ENCODE peak calls at places on chromosomes 12 and 14, in nine cellular contexts. One of them, this sample, is unnamed.

GRCh38 chr12:27733052-27733656 is 22.5 kb downstream of the MRPS35 start:
- DNase-seq in transverse colon: peak; percentile 35
- DNase-seq in HCT116: no peak
- DNase-seq in IMR-90: peak; percentile 52
- DNase-seq in A549: peak; percentile 39
- DNase-seq in body of pancreas: peak; percentile 45
- DNase-seq in heart left ventricle: no peak
- DNase-seq in H1: no peak
- DNase-seq in Peyer's patch: no peak
- DNase-seq in this sample: no peak

GRCh38 chr14:99415496-99416281 is 65.0 kb downstream of the SETD3 start:
- DNase-seq in transverse colon: peak; percentile 48
- DNase-seq in HCT116: peak; percentile 69
- DNase-seq in IMR-90: peak; percentile 82
- DNase-seq in A549: peak; percentile 73
- DNase-seq in body of pancreas: peak; percentile 61
- DNase-seq in heart left ventricle: peak; percentile 48
- DNase-seq in H1: no peak
- DNase-seq in Peyer's patch: peak; percentile 32
- DNase-seq in this sample: peak; percentile 34

GRCh38 chr12:90048918-90049317 is 340.3 kb upstream of the ATP2B1 start:
- DNase-seq in transverse colon: no peak
- DNase-seq in HCT116: no peak
- DNase-seq in IMR-90: no peak
- DNase-seq in A549: no peak
- DNase-seq in body of pancreas: no peak
- DNase-seq in heart left ventricle: no peak
- DNase-seq in H1: no peak
- DNase-seq in Peyer's patch: no peak
- DNase-seq in this sample: no peak

GRCh38 chr14:21768116-21768874 is 94.7 kb upstream of the OR4E1 start:
- DNase-seq in transverse colon: no peak
- DNase-seq in HCT116: peak; percentile 32
- DNase-seq in IMR-90: peak; percentile 1
- DNase-seq in A549: peak; percentile 7
- DNase-seq in body of pancreas: no peak
- DNase-seq in heart left ventricle: no peak
- DNase-seq in H1: no peak
- DNase-seq in Peyer's patch: no peak
- DNase-seq in this sample: no peak

GRCh38 chr12:68529466-68529865 is 81.2 kb upstream of the RAP1B start:
- DNase-seq in transverse colon: no peak
- DNase-seq in HCT116: no peak
- DNase-seq in IMR-90: no peak
- DNase-seq in A549: no peak
- DNase-seq in body of pancreas: no peak
- DNase-seq in heart left ventricle: no peak
- DNase-seq in H1: no peak
- DNase-seq in Peyer's patch: no peak
- DNase-seq in this sample: no peak

GRCh38 chr12:128644664-128645296 is 179.0 kb downstream of the SLC15A4 start:
- DNase-seq in transverse colon: peak; percentile 83
- DNase-seq in HCT116: no peak
- DNase-seq in IMR-90: no peak
- DNase-seq in A549: peak; percentile 19
- DNase-seq in body of pancreas: peak; percentile 54
- DNase-seq in heart left ventricle: no peak
- DNase-seq in H1: peak; percentile 93
- DNase-seq in Peyer's patch: peak; percentile 32
- DNase-seq in this sample: no peak

GRCh38 chr12:65643595-65644386 is 180.5 kb upstream of the HMGA2 start:
- DNase-seq in transverse colon: no peak
- DNase-seq in HCT116: no peak
- DNase-seq in IMR-90: peak; percentile 50
- DNase-seq in A549: no peak
- DNase-seq in body of pancreas: no peak
- DNase-seq in heart left ventricle: no peak
- DNase-seq in H1: no peak
- DNase-seq in Peyer's patch: no peak
- DNase-seq in this sample: no peak

GRCh38 chr12:3295648-3296408 is 195.2 kb upstream of the PRMT8 start:
- DNase-seq in transverse colon: no peak
- DNase-seq in HCT116: no peak
- DNase-seq in IMR-90: peak; percentile 30
- DNase-seq in A549: no peak
- DNase-seq in body of pancreas: peak; percentile 62
- DNase-seq in heart left ventricle: peak; percentile 66
- DNase-seq in H1: no peak
- DNase-seq in Peyer's patch: no peak
- DNase-seq in this sample: no peak

GRCh38 chr14:74275265-74275841 is 27.4 kb downstream of the ABCD4 start:
- DNase-seq in transverse colon: no peak
- DNase-seq in HCT116: peak; percentile 40
- DNase-seq in IMR-90: peak; percentile 74
- DNase-seq in A549: no peak
- DNase-seq in body of pancreas: no peak
- DNase-seq in heart left ventricle: no peak
- DNase-seq in H1: no peak
- DNase-seq in Peyer's patch: no peak
- DNase-seq in this sample: no peak

GRCh38 chr14:93369393-93370266 is 22.6 kb downstream of the COX8C start:
- DNase-seq in transverse colon: no peak
- DNase-seq in HCT116: no peak
- DNase-seq in IMR-90: no peak
- DNase-seq in A549: no peak
- DNase-seq in body of pancreas: no peak
- DNase-seq in heart left ventricle: no peak
- DNase-seq in H1: no peak
- DNase-seq in Peyer's patch: peak; percentile 49
- DNase-seq in this sample: no peak

GRCh38 chr14:76778546-76779215 is 17.4 kb downstream of the VASH1 start:
- DNase-seq in transverse colon: no peak
- DNase-seq in HCT116: no peak
- DNase-seq in IMR-90: no peak
- DNase-seq in A549: no peak
- DNase-seq in body of pancreas: no peak
- DNase-seq in heart left ventricle: no peak
- DNase-seq in H1: no peak
- DNase-seq in Peyer's patch: peak; percentile 14
- DNase-seq in this sample: peak; percentile 80

GRCh38 chr12:48220701-48221100 is 17.6 kb upstream of the OR10AD1 start:
- DNase-seq in transverse colon: no peak
- DNase-seq in HCT116: no peak
- DNase-seq in IMR-90: no peak
- DNase-seq in A549: no peak
- DNase-seq in body of pancreas: no peak
- DNase-seq in heart left ventricle: no peak
- DNase-seq in H1: no peak
- DNase-seq in Peyer's patch: no peak
- DNase-seq in this sample: no peak

GRCh38 chr12:113048716-113049127 is 7.8 kb upstream of the DTX1 start:
- DNase-seq in transverse colon: peak; percentile 59
- DNase-seq in HCT116: peak; percentile 45
- DNase-seq in IMR-90: peak; percentile 51
- DNase-seq in A549: peak; percentile 89
- DNase-seq in body of pancreas: peak; percentile 67
- DNase-seq in heart left ventricle: peak; percentile 52
- DNase-seq in H1: no peak
- DNase-seq in Peyer's patch: peak; percentile 76
- DNase-seq in this sample: no peak

GRCh38 chr14:33786091-33786825 is 164.6 kb downstream of the EGLN3 start:
- DNase-seq in transverse colon: no peak
- DNase-seq in HCT116: no peak
- DNase-seq in IMR-90: no peak
- DNase-seq in A549: no peak
- DNase-seq in body of pancreas: no peak
- DNase-seq in heart left ventricle: no peak
- DNase-seq in H1: no peak
- DNase-seq in Peyer's patch: no peak
- DNase-seq in this sample: no peak

DNA sequence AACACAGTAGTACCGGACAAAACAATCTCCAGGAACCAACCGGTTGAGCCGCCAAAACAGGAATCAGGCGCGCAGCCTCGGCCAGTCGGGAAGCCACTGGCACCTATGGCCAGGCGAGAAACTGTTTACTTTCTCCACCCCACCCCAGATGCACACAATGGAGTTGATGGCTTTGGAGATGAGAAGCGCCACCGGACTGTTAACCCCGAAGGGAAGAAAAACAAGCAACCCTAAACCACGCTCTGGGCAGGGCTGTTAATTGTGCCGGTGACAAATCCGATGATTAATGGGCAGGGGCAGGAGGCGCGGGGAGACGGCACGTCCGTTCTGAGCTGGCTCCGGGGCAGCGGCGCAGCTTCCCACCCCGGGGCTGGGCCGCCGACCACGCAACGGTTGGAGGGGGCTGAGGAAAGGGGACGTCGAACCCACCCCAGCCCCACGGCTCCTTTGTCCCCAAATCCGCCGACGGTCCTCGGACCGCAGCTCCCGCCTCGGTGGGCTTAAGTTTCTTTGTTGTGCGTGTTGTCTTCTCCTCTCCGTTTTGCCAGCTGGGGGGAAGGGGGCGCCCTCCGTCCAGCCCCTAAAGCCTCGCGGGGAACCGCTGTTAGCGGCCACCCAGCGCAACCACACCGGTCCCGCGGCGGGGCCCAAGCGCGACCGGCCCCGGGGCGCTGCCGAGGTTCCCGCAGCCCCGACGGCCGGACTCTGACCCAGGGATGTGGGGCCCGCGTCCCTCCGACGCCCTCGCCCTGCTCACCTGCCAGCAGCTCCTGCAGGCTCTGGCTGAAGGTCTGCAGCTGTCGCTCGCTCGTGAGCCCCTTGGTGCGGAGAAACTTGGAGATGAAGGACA is 790 bp downstream of the BTG1 start:
- DNase-seq in transverse colon: peak; percentile 71
- DNase-seq in HCT116: no peak
- DNase-seq in IMR-90: peak; percentile 52
- DNase-seq in A549: no peak
- DNase-seq in body of pancreas: peak; percentile 60
- DNase-seq in heart left ventricle: peak; percentile 51
- DNase-seq in H1: peak; percentile 56
- DNase-seq in Peyer's patch: no peak
- DNase-seq in this sample: peak; percentile 49
- TF ChIP-seq POLR2A in transverse colon: peak; percentile 42
- TF ChIP-seq POLR2A in HCT116: no peak
- TF ChIP-seq POLR2A in IMR-90: no peak
- TF ChIP-seq POLR2A in A549: peak; percentile 9
- TF ChIP-seq POLR2A in body of pancreas: peak; percentile 56
- TF ChIP-seq POLR2A in heart left ventricle: no peak
- TF ChIP-seq POLR2A in H1: no peak
- TF ChIP-seq POLR2A in Peyer's patch: peak; percentile 34
- TF ChIP-seq POLR2A in this sample: no peak

GRCh38 chr14:84090837-84091236 is 1439.1 kb upstream of the FLRT2 start:
- DNase-seq in transverse colon: no peak
- DNase-seq in HCT116: no peak
- DNase-seq in IMR-90: no peak
- DNase-seq in A549: no peak
- DNase-seq in body of pancreas: no peak
- DNase-seq in heart left ventricle: no peak
- DNase-seq in H1: no peak
- DNase-seq in Peyer's patch: no peak
- DNase-seq in this sample: no peak

GRCh38 chr14:84084056-84084590 is 1445.8 kb upstream of the FLRT2 start:
- DNase-seq in transverse colon: no peak
- DNase-seq in HCT116: no peak
- DNase-seq in IMR-90: no peak
- DNase-seq in A549: no peak
- DNase-seq in body of pancreas: no peak
- DNase-seq in heart left ventricle: no peak
- DNase-seq in H1: no peak
- DNase-seq in Peyer's patch: no peak
- DNase-seq in this sample: no peak

GRCh38 chr14:84087986-84088531 is 1441.9 kb upstream of the FLRT2 start:
- DNase-seq in transverse colon: no peak
- DNase-seq in HCT116: no peak
- DNase-seq in IMR-90: peak; percentile 77
- DNase-seq in A549: no peak
- DNase-seq in body of pancreas: no peak
- DNase-seq in heart left ventricle: no peak
- DNase-seq in H1: no peak
- DNase-seq in Peyer's patch: no peak
- DNase-seq in this sample: no peak

GRCh38 chr14:84085493-84085892 is 1444.5 kb upstream of the FLRT2 start:
- DNase-seq in transverse colon: no peak
- DNase-seq in HCT116: no peak
- DNase-seq in IMR-90: no peak
- DNase-seq in A549: no peak
- DNase-seq in body of pancreas: no peak
- DNase-seq in heart left ventricle: no peak
- DNase-seq in H1: no peak
- DNase-seq in Peyer's patch: no peak
- DNase-seq in this sample: no peak

GRCh38 chr14:84086714-84087113 is 1443.2 kb upstream of the FLRT2 start:
- DNase-seq in transverse colon: no peak
- DNase-seq in HCT116: no peak
- DNase-seq in IMR-90: no peak
- DNase-seq in A549: no peak
- DNase-seq in body of pancreas: no peak
- DNase-seq in heart left ventricle: no peak
- DNase-seq in H1: no peak
- DNase-seq in Peyer's patch: no peak
- DNase-seq in this sample: no peak
- TF ChIP-seq CTCF in transverse colon: no peak
- TF ChIP-seq CTCF in HCT116: no peak
- TF ChIP-seq CTCF in IMR-90: no peak
- TF ChIP-seq CTCF in A549: no peak
- TF ChIP-seq CTCF in body of pancreas: no peak
- TF ChIP-seq CTCF in heart left ventricle: no peak
- TF ChIP-seq CTCF in H1: no peak
- TF ChIP-seq CTCF in Peyer's patch: no peak
- TF ChIP-seq CTCF in this sample: no peak

DNA sequence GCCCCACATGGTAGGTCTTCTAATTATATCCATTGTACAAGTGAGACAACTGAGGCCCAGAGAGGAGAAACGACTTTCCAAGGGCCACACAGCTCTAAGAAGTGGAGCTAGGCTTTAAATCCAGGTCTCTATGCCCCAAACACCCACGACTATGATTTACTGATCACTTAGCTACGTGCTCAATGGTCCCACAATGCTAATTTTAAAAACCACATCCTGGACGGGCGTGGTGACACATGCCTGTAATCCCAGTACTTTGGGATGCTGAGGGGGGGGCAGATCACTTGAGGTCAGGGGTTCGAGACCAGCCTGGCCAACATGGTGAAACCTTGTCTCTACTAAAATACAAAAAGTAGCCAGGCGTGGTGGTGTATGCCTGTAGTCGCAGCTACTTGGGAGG is 8.4 kb upstream of the MLEC start:
- DNase-seq in transverse colon: no peak
- DNase-seq in HCT116: no peak
- DNase-seq in IMR-90: no peak
- DNase-seq in A549: no peak
- DNase-seq in body of pancreas: no peak
- DNase-seq in heart left ventricle: no peak
- DNase-seq in H1: no peak
- DNase-seq in Peyer's patch: no peak
- DNase-seq in this sample: no peak
- H3K4me3 ChIP-seq in transverse colon: no peak overlapping the region
- H3K4me3 ChIP-seq in HCT116: no peak overlapping the region
- H3K4me3 ChIP-seq in IMR-90: no peak overlapping the region
- H3K4me3 ChIP-seq in A549: no peak overlapping the region
- H3K4me3 ChIP-seq in body of pancreas: no peak overlapping the region
- H3K4me3 ChIP-seq in heart left ventricle: no peak overlapping the region
- H3K4me3 ChIP-seq in H1: no peak overlapping the region
- H3K4me3 ChIP-seq in Peyer's patch: no peak overlapping the region
- H3K4me3 ChIP-seq in this sample: no peak overlapping the region

GRCh38 chr14:102139248-102140026 is at the start of gene WDR20:
- DNase-seq in transverse colon: peak; percentile 99
- DNase-seq in HCT116: peak; percentile 94
- DNase-seq in IMR-90: peak; percentile 92
- DNase-seq in A549: peak; percentile 96
- DNase-seq in body of pancreas: peak; percentile 99
- DNase-seq in heart left ventricle: peak; percentile 98
- DNase-seq in H1: peak; percentile 100
- DNase-seq in Peyer's patch: peak; percentile 98
- DNase-seq in this sample: peak; percentile 97
- TF ChIP-seq POLR2A in transverse colon: peak; percentile 66
- TF ChIP-seq POLR2A in HCT116: peak; percentile 64
- TF ChIP-seq POLR2A in IMR-90: peak; percentile 83
- TF ChIP-seq POLR2A in A549: peak; percentile 76
- TF ChIP-seq POLR2A in body of pancreas: peak; percentile 76
- TF ChIP-seq POLR2A in heart left ventricle: no peak
- TF ChIP-seq POLR2A in H1: peak; percentile 88
- TF ChIP-seq POLR2A in Peyer's patch: no peak
- TF ChIP-seq POLR2A in this sample: no peak

This sample was measured in lower leg skin.